ENCODE peak calls at places on chromosome 19, in five cellular contexts. One of them, this sample, is unnamed.

GRCh38 chr19:1247747-1248453 is 483 bp upstream of the MIDN start:
- DNase-seq in cortex of kidney: no peak
- DNase-seq in LoVo: peak
- DNase-seq in B cell: no peak
- DNase-seq in left lung: peak
- DNase-seq in this sample: peak

GRCh38 chr19:12913871-12914690 is 5.0 kb downstream of the SYCE2 start:
- DNase-seq in left lung: no peak
- DNase-seq in LoVo: no peak
- DNase-seq in cortex of kidney: no peak
- DNase-seq in B cell: peak
- DNase-seq in this sample: peak

GRCh38 chr19:17109962-17110598 is 34.5 kb downstream of the MYO9B start:
- DNase-seq in cortex of kidney: no peak
- DNase-seq in LoVo: no peak
- DNase-seq in B cell: peak
- DNase-seq in left lung: peak
- DNase-seq in this sample: peak

GRCh38 chr19:46601318-46602224 is at the start of gene CALM3:
- DNase-seq in cortex of kidney: no peak
- DNase-seq in left lung: no peak
- DNase-seq in B cell: no peak
- DNase-seq in LoVo: no peak
- DNase-seq in this sample: no peak

GRCh38 chr19:4830768-4831265 is 695 bp downstream of the TICAM1 start:
- DNase-seq in cortex of kidney: no peak
- DNase-seq in LoVo: no peak
- DNase-seq in B cell: no peak
- DNase-seq in left lung: no peak
- DNase-seq in this sample: no peak

GRCh38 chr19:37654525-37654832 is 786 bp downstream of the ZFP30 start:
- DNase-seq in LoVo: no peak
- DNase-seq in cortex of kidney: no peak
- DNase-seq in B cell: no peak
- DNase-seq in left lung: no peak
- DNase-seq in this sample: peak

GRCh38 chr19:54661846-54662489 is 817 bp upstream of the LILRB4 start:
- DNase-seq in left lung: no peak
- DNase-seq in LoVo: no peak
- DNase-seq in cortex of kidney: no peak
- DNase-seq in B cell: peak
- DNase-seq in this sample: no peak

GRCh38 chr19:41599175-41599966 is 23.4 kb downstream of the CEACAM21 start:
- DNase-seq in LoVo: no peak
- DNase-seq in left lung: no peak
- DNase-seq in B cell: no peak
- DNase-seq in cortex of kidney: no peak
- DNase-seq in this sample: no peak

GRCh38 chr19:7925171-7925837 is 631 bp downstream of the CTXN1 start:
- DNase-seq in left lung: peak
- DNase-seq in B cell: peak
- DNase-seq in LoVo: peak
- DNase-seq in cortex of kidney: no peak
- DNase-seq in this sample: no peak

GRCh38 chr19:46428278-46429141 is at the start of gene PNMA8C:
- DNase-seq in B cell: peak
- DNase-seq in cortex of kidney: no peak
- DNase-seq in LoVo: peak
- DNase-seq in left lung: peak
- DNase-seq in this sample: peak

GRCh38 chr19:8367327-8368001 is 3.5 kb downstream of the ANGPTL4 start:
- DNase-seq in left lung: peak
- DNase-seq in LoVo: peak
- DNase-seq in cortex of kidney: no peak
- DNase-seq in B cell: no peak
- DNase-seq in this sample: peak

GRCh38 chr19:7682175-7682855 is 1.7 kb downstream of the TRAPPC5 start:
- DNase-seq in LoVo: no peak
- DNase-seq in left lung: peak
- DNase-seq in B cell: no peak
- DNase-seq in cortex of kidney: no peak
- DNase-seq in this sample: no peak

GRCh38 chr19:36152061-36152885 is at the start of gene COX7A1:
- DNase-seq in LoVo: no peak
- DNase-seq in B cell: no peak
- DNase-seq in cortex of kidney: no peak
- DNase-seq in left lung: peak
- DNase-seq in this sample: no peak

This sample was measured in pons.